ENCODE peak calls at places on chromosomes 13 and 19, in ten cellular contexts. K is ovary, Z is upper lobe of right lung, Y is heart right ventricle, X is heart left ventricle, T is fibroblast of the aortic adventitia, S is Peyer's patch, R is A549, W is pancreas, E is AG04450. M is an unnamed sample.

GRCh38 chr13:109737606-109738005 is 48.8 kb downstream of the IRS2 start:
- DNase-seq in K (no peak), Z (no peak), Y (no peak), X (no peak), T (no peak), S (no peak), R (no peak), W (no peak), E (no peak), M (no peak)

GRCh38 chr19:31300406-31300805 is 48.8 kb downstream of the TSHZ3 start:
- DNase-seq in K (no peak), Z (peak), Y (no peak), X (no peak), T (no peak), S (no peak), R (no peak), W (no peak), E (no peak), M (no peak)

GRCh38 chr13:26325876-26326275 is 71.9 kb downstream of the CDK8 start:
- DNase-seq in K (no peak), Z (no peak), Y (no peak), X (no peak), T (no peak), S (no peak), R (no peak), W (no peak), E (no peak), M (peak)

GRCh38 chr19:3975637-3976087 is 4.8 kb upstream of the DAPK3 start:
- DNase-seq in K (peak), Z (no peak), Y (no peak), X (no peak), T (no peak), S (no peak), R (no peak), W (no peak), E (no peak), M (no peak)

GRCh38 chr13:101308247-101309013 is 107.9 kb downstream of the NALCN start:
- DNase-seq in K (no peak), Z (no peak), Y (no peak), X (no peak), T (no peak), S (no peak), R (no peak), W (no peak), E (no peak), M (no peak)

GRCh38 chr13:40275636-40276035 is 390.8 kb downstream of the FOXO1 start:
- DNase-seq in K (no peak), Z (no peak), Y (no peak), X (no peak), T (peak), S (no peak), R (no peak), W (no peak), E (no peak), M (peak)

GRCh38 chr19:49801966-49802661 is 11.0 kb downstream of the FUZ start:
- DNase-seq in K (peak), Z (no peak), Y (peak), X (peak), T (peak), S (peak), R (peak), W (peak), E (peak), M (peak)

GRCh38 chr19:38266981-38267597 is 2.7 kb downstream of the SPINT2 start:
- DNase-seq in K (no peak), Z (no peak), Y (no peak), X (no peak), T (peak), S (no peak), R (peak), W (no peak), E (peak), M (peak)

GRCh38 chr13:47858678-47859050 is 142.4 kb downstream of the SUCLA2 start:
- DNase-seq in K (no peak), Z (no peak), Y (no peak), X (no peak), T (peak), S (no peak), R (no peak), W (no peak), E (peak), M (peak)

GRCh38 chr13:98202026-98202425 is 25.0 kb upstream of the RNF113B start:
- DNase-seq in K (no peak), Z (no peak), Y (no peak), X (no peak), T (no peak), S (no peak), R (no peak), W (no peak), E (no peak), M (no peak)

GRCh38 chr13:84479656-84480055 is 597.4 kb upstream of the SLITRK1 start:
- DNase-seq in K (no peak), Z (no peak), Y (no peak), X (no peak), T (peak), S (no peak), R (no peak), W (no peak), E (no peak), M (no peak)

GRCh38 chr19:11268783-11269267 is 6.5 kb upstream of the DOCK6 start:
- DNase-seq in K (peak), Z (no peak), Y (peak), X (peak), T (peak), S (no peak), R (peak), W (no peak), E (peak), M (peak)

GRCh38 chr13:42266464-42266863 is 5.5 kb upstream of the AKAP11 start:
- DNase-seq in K (no peak), Z (no peak), Y (peak), X (no peak), T (peak), S (no peak), R (no peak), W (no peak), E (peak), M (peak)

GRCh38 chr13:79457948-79458347 is 23.0 kb upstream of the NDFIP2 start:
- DNase-seq in K (no peak), Z (no peak), Y (no peak), X (no peak), T (peak), S (no peak), R (no peak), W (no peak), E (peak), M (peak)

DNA sequence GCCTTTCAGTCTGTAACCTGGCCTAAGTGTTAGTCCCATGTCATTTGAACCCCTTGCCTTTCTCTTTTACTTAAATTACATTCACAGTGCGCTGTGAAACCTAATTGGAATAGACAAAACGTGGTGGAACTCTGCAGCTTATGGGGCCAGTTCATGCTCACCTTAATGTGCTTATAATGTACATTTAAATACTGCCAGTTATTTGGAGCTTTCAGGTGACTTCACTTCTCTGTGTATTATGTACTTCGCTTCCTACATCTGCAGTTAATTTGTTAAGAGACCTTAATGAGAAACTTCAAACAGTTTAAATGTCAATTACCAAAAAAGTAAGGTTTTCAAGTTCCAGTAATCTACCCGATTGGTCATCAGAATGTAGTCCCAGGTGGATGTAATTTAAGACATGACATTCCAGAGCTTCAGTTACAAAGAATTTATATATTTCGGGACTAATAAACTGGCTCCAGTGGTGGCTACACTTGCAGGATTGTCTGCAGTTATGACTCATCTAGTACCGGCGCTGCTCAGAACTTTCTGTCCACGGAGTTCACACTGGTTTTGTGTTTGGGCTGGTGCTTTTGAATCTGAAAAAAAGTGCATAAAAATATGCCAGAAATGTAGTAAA is 125.3 kb downstream of the TM9SF2 start:
- DNase-seq in K (no peak), Z (no peak), Y (no peak), X (no peak), T (peak), S (no peak), R (no peak), W (no peak), E (no peak), M (peak)
- TF ChIP-seq CTCF in K (no peak), Z (no peak), Y (no peak), X (no peak), T (no peak), S (no peak), R (no peak), W (no peak), E (no peak), M (no peak)

DNA sequence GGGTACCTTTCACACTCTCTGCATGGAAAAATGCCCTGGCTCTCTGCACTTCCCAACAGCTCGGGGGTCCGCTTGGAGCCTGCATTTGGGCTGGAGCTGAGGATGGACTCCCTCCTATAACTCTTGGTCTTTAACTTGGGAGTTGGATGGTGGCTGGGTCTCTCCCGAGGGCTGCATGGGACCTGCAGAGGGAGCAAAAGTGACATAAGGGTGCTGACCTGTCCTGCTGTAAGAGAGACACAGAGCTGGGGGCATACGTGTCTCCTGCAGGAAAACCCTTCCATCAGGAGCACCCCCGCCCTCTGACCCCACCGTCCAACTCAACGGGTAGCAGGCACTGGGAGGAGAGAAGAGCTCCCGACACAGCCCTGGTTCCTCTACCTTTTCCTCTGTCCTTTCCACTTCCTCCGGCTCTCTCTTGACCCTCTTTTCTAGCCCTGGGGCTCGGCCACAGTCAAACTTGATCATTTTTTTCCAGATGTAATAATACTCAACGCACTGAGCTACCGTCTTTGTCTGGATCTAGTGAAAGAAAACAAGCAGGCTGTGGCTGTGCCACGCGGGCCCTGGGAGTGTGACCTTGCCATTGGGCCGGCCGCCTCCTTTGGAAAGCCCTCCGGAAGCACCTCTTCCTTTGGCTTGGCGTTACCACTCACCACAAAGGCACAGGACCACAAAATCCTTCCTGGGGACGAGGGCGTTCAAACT is 6.8 kb upstream of the NAPA start:
- DNase-seq in K (no peak), Z (no peak), Y (no peak), X (no peak), T (no peak), S (no peak), R (no peak), W (no peak), E (no peak), M (no peak)
- H3K4me3 ChIP-seq in K (no peak), Z (no peak), Y (no peak), X (no peak), T (no peak), S (no peak), R (no peak), W (no peak), E (no peak), M (no peak)

DNA sequence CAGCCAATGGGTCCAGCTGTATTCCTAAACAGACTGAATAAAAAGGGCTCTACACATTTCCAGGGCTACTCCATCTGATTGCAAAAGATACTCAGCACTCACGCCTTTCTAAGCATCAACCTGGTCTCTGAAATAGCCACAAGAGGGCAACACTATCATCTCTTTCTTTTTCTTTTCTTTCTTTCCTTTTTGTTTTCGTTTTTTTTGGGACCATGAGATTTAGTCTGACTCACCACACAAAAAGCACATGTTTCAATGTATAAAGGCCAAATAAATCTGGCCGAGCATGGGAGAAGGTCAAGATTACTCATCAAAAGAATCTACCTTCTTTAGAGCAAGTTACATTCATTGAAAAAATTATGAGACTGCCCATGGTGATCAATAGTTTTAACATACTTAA is 805.6 kb upstream of the ARGLU1 start:
- DNase-seq in K (no peak), Z (no peak), Y (no peak), X (no peak), T (peak), S (no peak), R (no peak), W (no peak), E (peak), M (peak)
- TF ChIP-seq CTCF in K (no peak), Z (peak), Y (peak), X (no peak), T (peak), S (no peak), R (no peak), W (peak), E (peak), M (peak)

DNA sequence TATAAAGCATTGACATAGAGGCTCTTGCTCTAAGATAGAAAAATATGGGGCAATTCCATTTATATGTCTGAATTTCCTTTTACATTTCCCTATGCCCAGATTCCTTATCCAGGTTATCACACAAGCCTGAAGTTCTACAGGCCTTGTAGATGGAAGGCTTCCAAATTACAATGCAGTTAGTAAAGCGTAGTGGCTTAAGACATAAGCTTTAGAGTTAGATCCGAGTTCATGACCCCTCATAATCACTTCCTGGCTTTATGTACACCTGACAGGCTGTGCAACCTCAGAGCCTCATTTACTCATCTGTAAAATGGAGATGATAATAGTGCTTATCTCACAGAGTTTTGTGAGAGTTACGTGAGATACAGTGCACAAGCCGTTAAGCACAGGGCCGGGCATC is 173.5 kb downstream of the SLC7A1 start:
- DNase-seq in K (no peak), Z (no peak), Y (no peak), X (no peak), T (no peak), S (no peak), R (no peak), W (no peak), E (no peak), M (no peak)
- H3K4me3 ChIP-seq in K (no peak), Z (no peak), Y (no peak), X (no peak), T (no peak), S (no peak), R (no peak), W (no peak), E (no peak), M (no peak)

GRCh38 chr13:32917504-32917903 is 98.7 kb upstream of the KL start:
- DNase-seq in K (no peak), Z (no peak), Y (no peak), X (no peak), T (peak), S (no peak), R (no peak), W (no peak), E (no peak), M (no peak)

GRCh38 chr13:32905864-32906180 is 110.4 kb upstream of the KL start:
- DNase-seq in K (peak), Z (no peak), Y (peak), X (no peak), T (peak), S (no peak), R (no peak), W (no peak), E (no peak), M (no peak)

GRCh38 chr13:32914686-32915085 is 101.5 kb upstream of the KL start:
- DNase-seq in K (no peak), Z (no peak), Y (no peak), X (no peak), T (no peak), S (no peak), R (no peak), W (no peak), E (no peak), M (no peak)

GRCh38 chr13:32910530-32910929 is 105.7 kb upstream of the KL start:
- DNase-seq in K (no peak), Z (no peak), Y (no peak), X (no peak), T (peak), S (no peak), R (no peak), W (no peak), E (no peak), M (no peak)

GRCh38 chr13:32911506-32911905 is 104.7 kb upstream of the KL start:
- DNase-seq in K (no peak), Z (no peak), Y (no peak), X (no peak), T (peak), S (no peak), R (peak), W (no peak), E (no peak), M (peak)
- TF ChIP-seq CTCF in K (no peak), Z (peak), Y (peak), X (peak), T (peak), S (peak), R (peak), W (no peak), E (peak), M (peak)

DNA sequence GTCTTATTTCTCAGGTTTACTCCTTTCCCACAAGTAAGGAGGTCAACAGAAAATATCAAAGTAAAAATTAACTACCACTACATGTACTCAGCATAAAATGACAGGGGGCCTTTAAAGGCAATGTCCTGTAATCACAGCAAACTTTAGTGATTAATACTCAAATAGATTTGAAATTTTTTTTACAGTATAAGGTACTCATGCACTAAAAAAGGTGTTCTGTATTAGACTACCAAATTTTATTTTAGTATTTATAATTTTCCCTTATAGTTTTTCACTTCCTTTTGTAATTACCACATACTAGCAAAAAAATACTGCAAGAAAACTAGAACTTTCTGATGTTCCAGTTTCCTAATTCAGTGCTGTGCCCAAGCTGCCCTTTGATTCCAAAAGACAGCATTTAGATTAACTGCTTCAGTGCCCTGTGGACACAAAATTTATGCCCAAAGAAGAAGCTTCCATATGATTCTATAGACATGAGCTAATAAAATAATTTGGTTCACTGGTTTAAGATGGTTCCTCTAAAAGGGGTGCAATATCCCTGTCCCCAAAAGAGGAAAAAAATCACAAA is 70.6 kb downstream of the KLF12 start:
- DNase-seq in K (no peak), Z (no peak), Y (no peak), X (no peak), T (no peak), S (no peak), R (no peak), W (no peak), E (no peak), M (no peak)
- H3K4me3 ChIP-seq in K (no peak), Z (no peak), Y (no peak), X (peak), T (peak), S (no peak), R (no peak), W (no peak), E (no peak), M (no peak)

GRCh38 chr19:13083008-13083404 is 19.7 kb downstream of the LYL1 start:
- DNase-seq in K (no peak), Z (no peak), Y (no peak), X (no peak), T (no peak), S (no peak), R (no peak), W (no peak), E (no peak), M (no peak)
- TF ChIP-seq CTCF in K (no peak), Z (no peak), Y (no peak), X (no peak), T (no peak), S (no peak), R (no peak), W (no peak), E (no peak), M (no peak)

DNA sequence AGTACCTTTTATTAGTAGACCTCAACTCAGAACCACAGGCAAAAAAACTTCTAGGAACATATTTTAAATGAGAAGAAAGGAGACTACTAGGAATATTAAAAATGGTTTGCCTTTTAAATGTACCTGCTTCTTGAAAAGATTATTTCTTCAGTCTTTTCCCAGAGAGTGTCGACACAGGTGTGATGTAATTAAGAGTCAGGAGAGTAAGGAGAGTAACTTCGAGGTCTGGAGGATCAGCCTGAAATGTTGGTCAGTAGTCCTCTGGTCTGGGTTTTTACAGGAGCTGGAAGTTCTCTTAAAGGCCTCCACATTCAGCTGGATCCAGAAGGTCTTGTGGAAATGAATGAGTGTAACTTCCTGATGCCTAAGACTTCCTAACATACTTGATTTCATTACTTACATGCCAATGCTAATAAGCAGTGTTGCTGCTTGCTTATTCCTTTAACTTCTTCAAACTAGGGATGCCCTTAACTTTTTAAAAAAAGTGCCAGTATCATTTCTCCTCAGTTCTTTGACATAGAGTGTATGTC is at the start of gene KCTD4:
- DNase-seq in K (no peak), Z (no peak), Y (no peak), X (no peak), T (peak), S (no peak), R (no peak), W (no peak), E (no peak), M (peak)
- H3K4me3 ChIP-seq in K (no peak), Z (no peak), Y (no peak), X (no peak), T (no peak), S (no peak), R (no peak), W (no peak), E (no peak), M (no peak)

DNA sequence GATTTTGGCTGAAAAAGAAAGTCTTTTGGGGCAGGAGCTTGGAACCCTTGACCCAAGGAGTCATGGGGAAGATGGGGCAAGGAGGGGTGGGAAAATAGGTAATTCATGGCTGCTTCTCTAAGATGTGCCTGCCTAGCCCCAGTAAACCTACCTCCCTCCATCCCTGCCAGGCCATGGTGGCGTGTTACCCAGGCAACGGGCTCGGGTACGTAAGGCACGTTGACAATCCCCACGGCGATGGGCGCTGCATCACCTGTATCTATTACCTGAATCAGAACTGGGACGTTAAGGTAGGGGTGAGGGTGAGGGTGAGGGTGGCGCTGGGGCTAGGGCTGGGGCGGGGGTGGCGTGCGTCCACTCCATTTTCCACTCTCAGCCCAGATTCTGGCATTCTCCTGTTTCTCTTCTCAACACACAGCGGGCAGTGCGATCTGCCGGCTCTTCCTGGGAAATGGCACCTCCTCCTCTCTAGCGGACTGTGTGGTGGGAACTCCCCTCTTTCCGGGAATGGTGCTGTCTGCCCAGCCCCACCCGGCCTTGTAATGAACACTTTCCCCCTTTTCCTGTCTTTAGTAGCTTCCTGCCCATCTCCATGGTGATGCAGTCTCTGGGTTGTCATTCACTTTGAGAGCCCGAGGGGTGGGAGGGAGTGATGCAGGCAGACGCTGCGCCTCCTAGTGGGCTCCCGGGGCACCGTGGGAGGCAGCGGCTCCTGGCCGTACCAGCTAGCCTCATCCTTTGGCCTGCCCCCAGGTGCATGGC is 7.6 kb downstream of the EGLN2 start:
- DNase-seq in K (peak), Z (peak), Y (peak), X (peak), T (peak), S (peak), R (peak), W (no peak), E (peak), M (peak)
- TF ChIP-seq CTCF in K (peak), Z (peak), Y (peak), X (peak), T (peak), S (peak), R (peak), W (peak), E (peak), M (peak)

M was measured in fibroblast of villous mesenchyme.